ENCODE peak calls at places on chromosomes 1 and 21, in seven cellular contexts. M is heart left ventricle, V is lower leg skin, O is lower lobe of right lung, L is A549, N is keratinocyte, Q is sigmoid colon. F is an unnamed sample.

GRCh38 chr1:220119043-220119512 is 25.1 kb downstream of the IARS2 start:
- DNase-seq in L (no peak), Q (no peak), N (no peak), M (no peak), V (no peak), O (no peak), F (no peak)

GRCh38 chr1:5415621-5416020 is 576.6 kb downstream of the NPHP4 start:
- DNase-seq in L (no peak), V (no peak), M (no peak), O (no peak), Q (no peak), N (no peak), F (no peak)

GRCh38 chr1:4121834-4122512 is 221.9 kb upstream of the C1orf174 start:
- DNase-seq in Q (peak), L (no peak), N (no peak), O (no peak), V (peak), M (no peak), F (no peak)

GRCh38 chr1:16367258-16367967 is 371 bp downstream of the SZRD1 start:
- DNase-seq in M (peak), Q (peak), L (peak), N (peak), O (peak), V (peak), F (no peak)

GRCh38 chr1:246072456-246072855 is 434.6 kb downstream of the SMYD3 start:
- DNase-seq in V (no peak), N (no peak), L (no peak), O (no peak), Q (no peak), M (no peak), F (no peak)

GRCh38 chr1:9275567-9276034 is 17.1 kb upstream of the SPSB1 start:
- DNase-seq in L (no peak), V (no peak), M (no peak), Q (no peak), N (no peak), O (peak), F (peak)

GRCh38 chr1:62398377-62398776 is 38.5 kb upstream of the USP1 start:
- DNase-seq in N (no peak), Q (no peak), V (peak), L (no peak), O (no peak), M (no peak), F (no peak)

GRCh38 chr1:234691567-234691966 is 81.6 kb upstream of the IRF2BP2 start:
- DNase-seq in N (no peak), M (no peak), L (peak), Q (no peak), O (no peak), V (no peak), F (no peak)

GRCh38 chr21:14900611-14901010 is 164.2 kb downstream of the NRIP1 start:
- DNase-seq in M (no peak), O (no peak), L (no peak), Q (no peak), N (no peak), V (no peak), F (no peak)

GRCh38 chr1:34147301-34147700 is 17.7 kb downstream of the CSMD2 start:
- DNase-seq in N (no peak), M (no peak), Q (no peak), L (no peak), O (no peak), V (no peak), F (no peak)

GRCh38 chr1:38134294-38134755 is 87.7 kb upstream of the POU3F1 start:
- DNase-seq in N (no peak), V (no peak), Q (no peak), O (no peak), M (no peak), L (no peak), F (no peak)

GRCh38 chr1:43750083-43750482 is 42.7 kb downstream of the ST3GAL3 start:
- DNase-seq in Q (no peak), O (no peak), L (no peak), M (no peak), V (no peak), N (no peak), F (no peak)

GRCh38 chr1:94769551-94769950 is 50.6 kb upstream of the SLC44A3 start:
- DNase-seq in Q (no peak), M (no peak), N (no peak), L (no peak), V (no peak), O (no peak), F (no peak)

GRCh38 chr1:17360272-17360956 is 11.6 kb upstream of the PADI6 start:
- DNase-seq in O (no peak), M (no peak), V (no peak), Q (no peak), N (no peak), L (no peak), F (no peak)

GRCh38 chr1:3312894-3313578 is 141.4 kb upstream of the ARHGEF16 start:
- DNase-seq in O (peak), L (peak), Q (peak), V (peak), M (peak), N (no peak), F (peak)

GRCh38 chr1:217539510-217539909 is 91.4 kb downstream of the GPATCH2 start:
- DNase-seq in Q (no peak), N (no peak), O (no peak), L (no peak), V (no peak), M (no peak), F (no peak)

GRCh38 chr1:245549981-245550701 is 395.4 kb downstream of the KIF26B start:
- DNase-seq in Q (no peak), N (no peak), V (peak), L (no peak), O (no peak), M (no peak), F (no peak)

GRCh38 chr1:218874313-218874712 is 299.4 kb upstream of the LYPLAL1 start:
- DNase-seq in V (no peak), M (no peak), Q (no peak), L (no peak), O (no peak), N (peak), F (no peak)

GRCh38 chr1:6102227-6102845 is 56.6 kb downstream of the KCNAB2 start:
- DNase-seq in N (no peak), V (no peak), O (peak), M (peak), Q (peak), L (no peak), F (no peak)

GRCh38 chr1:2525524-2525895 is 886 bp downstream of the PANK4 start:
- DNase-seq in Q (no peak), L (no peak), V (no peak), N (no peak), O (no peak), M (no peak), F (no peak)

GRCh38 chr1:26697978-26698849 is 2.4 kb downstream of the ARID1A start:
- DNase-seq in V (peak), N (peak), Q (peak), O (peak), M (peak), L (peak), F (peak)

GRCh38 chr1:96964761-96965160 is 243.2 kb downstream of the PTBP2 start:
- DNase-seq in Q (no peak), N (no peak), O (no peak), M (no peak), V (no peak), L (no peak), F (no peak)

GRCh38 chr1:182146286-182146685 is 84.8 kb upstream of the ZNF648 start:
- DNase-seq in L (no peak), M (no peak), Q (no peak), V (no peak), O (no peak), N (no peak), F (no peak)

GRCh38 chr1:115400891-115401290 is 62.8 kb upstream of the NGF start:
- DNase-seq in M (no peak), L (no peak), V (no peak), O (no peak), N (no peak), Q (no peak), F (no peak)

GRCh38 chr1:232422901-232423300 is 207.0 kb downstream of the SIPA1L2 start:
- DNase-seq in Q (no peak), M (no peak), N (no peak), O (no peak), V (no peak), L (no peak), F (no peak)

GRCh38 chr1:196477262-196477661 is 131.0 kb downstream of the KCNT2 start:
- DNase-seq in N (no peak), M (no peak), L (no peak), Q (no peak), O (no peak), V (no peak), F (no peak)

GRCh38 chr1:41861509-41862410 is 57.0 kb downstream of the HIVEP3 start:
- DNase-seq in L (no peak), N (no peak), V (no peak), Q (no peak), O (no peak), M (no peak), F (no peak)

GRCh38 chr1:166981589-166981988 is 6.2 kb upstream of the ILDR2 start:
- DNase-seq in M (no peak), N (no peak), V (no peak), L (no peak), O (no peak), Q (no peak), F (no peak)

GRCh38 chr1:47380699-47381098 is 35.4 kb upstream of the FOXE3 start:
- DNase-seq in N (no peak), Q (no peak), V (no peak), M (no peak), L (no peak), O (no peak), F (no peak)

GRCh38 chr1:54219688-54220003 is 19.7 kb downstream of the MRPL37 start:
- DNase-seq in V (no peak), L (no peak), M (no peak), O (no peak), Q (no peak), N (no peak), F (no peak)

GRCh38 chr1:1013922-1014617 is 773 bp downstream of the ISG15 start:
- DNase-seq in N (no peak), O (no peak), V (no peak), Q (peak), M (peak), L (no peak), F (no peak)

GRCh38 chr1:8970870-8971337 is 25.2 kb downstream of the CA6 start:
- DNase-seq in O (no peak), M (no peak), N (no peak), V (no peak), L (no peak), Q (no peak), F (no peak)

GRCh38 chr1:16112558-16113555 is 39.4 kb upstream of the FAM131C start:
- DNase-seq in N (no peak), V (no peak), L (no peak), O (no peak), Q (no peak), M (peak), F (peak)

GRCh38 chr1:235997049-235997448 is 67.8 kb downstream of the NID1 start:
- DNase-seq in Q (no peak), V (no peak), M (no peak), L (no peak), N (no peak), O (no peak), F (no peak)

GRCh38 chr1:94186946-94187345 is 50.4 kb downstream of the ARHGAP29 start:
- DNase-seq in N (no peak), V (no peak), L (no peak), M (no peak), Q (no peak), O (no peak), F (no peak)

GRCh38 chr1:92085727-92086126 is 5.6 kb downstream of the BTBD8 start:
- DNase-seq in V (no peak), N (no peak), O (no peak), M (no peak), L (no peak), Q (no peak), F (no peak)

GRCh38 chr1:1260843-1261560 is 12.7 kb downstream of the UBE2J2 start:
- DNase-seq in O (no peak), V (no peak), M (peak), N (no peak), L (no peak), Q (no peak), F (no peak)

GRCh38 chr21:46080171-46081021 is 17.5 kb upstream of the COL6A2 start:
- DNase-seq in V (peak), N (no peak), L (no peak), M (peak), O (peak), Q (peak), F (no peak)

GRCh38 chr1:27935721-27936120 is 921 bp downstream of the SMPDL3B start:
- DNase-seq in N (no peak), M (no peak), Q (no peak), V (no peak), L (no peak), O (no peak), F (no peak)

GRCh38 chr1:27936370-27936769 is 1.6 kb downstream of the SMPDL3B start:
- DNase-seq in Q (no peak), M (no peak), O (no peak), L (no peak), V (no peak), N (no peak), F (no peak)

GRCh38 chr1:27938488-27938887 is 3.7 kb downstream of the SMPDL3B start:
- DNase-seq in N (no peak), L (no peak), Q (no peak), O (no peak), V (no peak), M (no peak), F (no peak)

GRCh38 chr1:27937524-27937836 is 2.7 kb downstream of the SMPDL3B start:
- DNase-seq in N (no peak), Q (no peak), M (no peak), L (no peak), V (no peak), O (no peak), F (no peak)

DNA sequence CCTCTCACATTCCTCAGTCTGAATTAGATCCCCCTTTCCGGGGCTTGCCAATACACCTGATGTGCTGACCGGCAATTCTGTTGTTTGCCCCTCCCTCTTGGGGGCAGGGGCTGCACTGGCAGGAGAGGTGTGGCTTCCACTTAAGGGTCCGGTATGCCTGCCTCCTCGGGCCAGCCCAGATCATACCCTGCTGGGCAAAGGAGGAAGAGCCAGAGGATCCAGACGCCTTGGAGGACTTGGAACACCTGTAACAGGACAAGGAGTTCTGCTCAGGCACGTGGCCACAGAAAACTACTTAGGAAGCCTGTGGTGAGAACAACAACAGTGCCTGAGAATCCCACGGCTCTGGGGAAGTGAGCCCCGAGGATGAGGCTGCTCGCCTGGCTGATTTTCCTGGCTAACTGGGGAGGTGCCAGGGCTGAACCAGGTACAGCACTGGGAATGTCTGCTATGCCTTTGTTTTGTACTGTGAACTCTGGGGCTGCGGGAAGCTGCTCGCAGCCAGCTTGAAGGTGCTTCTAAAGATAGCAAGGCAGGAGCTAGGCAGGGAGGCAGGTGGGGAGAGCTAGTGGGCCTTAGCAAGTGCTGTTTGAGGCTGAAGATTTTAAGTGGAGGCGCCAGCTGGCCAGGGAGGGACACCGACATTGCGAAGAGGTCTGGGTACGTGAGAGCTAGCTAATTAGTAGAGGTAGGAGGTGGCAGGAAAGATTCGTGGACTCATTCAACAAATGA is at the start of gene SMPDL3B:
- DNase-seq in V (no peak), M (no peak), O (peak), Q (no peak), N (no peak), L (peak), F (peak)
- H3K4me3 ChIP-seq in V (no peak), M (no peak), O (peak), Q (no peak), N (peak), L (peak), F (peak)

GRCh38 chr1:201374376-201374775 is 3.1 kb downstream of the TNNT2 start:
- DNase-seq in O (no peak), L (no peak), V (no peak), N (no peak), M (no peak), Q (no peak), F (no peak)
- H3K4me3 ChIP-seq in O (no peak), L (no peak), V (no peak), N (no peak), M (peak), Q (no peak), F (no peak)

DNA sequence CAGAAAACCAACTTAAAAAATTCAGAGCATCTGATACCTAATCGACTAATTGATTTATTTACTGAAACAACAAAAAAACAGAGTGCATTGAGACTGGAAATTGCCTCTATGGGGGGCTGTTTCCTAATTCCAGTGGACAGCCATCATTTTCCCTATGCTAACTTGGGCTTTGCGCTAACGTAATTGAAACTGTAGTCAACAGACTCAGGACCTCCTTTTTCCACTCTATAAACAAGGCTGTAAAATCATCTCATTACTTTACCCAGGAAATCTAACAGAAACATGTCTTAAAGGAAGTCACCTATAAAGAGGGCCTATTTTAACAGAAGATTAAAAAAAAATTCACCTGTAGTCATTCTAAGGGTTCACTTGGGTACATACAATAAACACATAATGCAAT is 2.1 kb downstream of the ERG start:
- DNase-seq in O (no peak), M (no peak), V (no peak), L (no peak), Q (no peak), N (no peak), F (no peak)
- H3K4me3 ChIP-seq in O (peak), M (peak), V (peak), L (no peak), Q (no peak), N (no peak), F (no peak)

GRCh38 chr1:201826830-201827229 is 2.1 kb upstream of the IPO9 start:
- DNase-seq in Q (no peak), V (no peak), L (no peak), M (no peak), O (no peak), N (no peak), F (no peak)

GRCh38 chr1:201831371-201831770 is 2.4 kb downstream of the IPO9 start:
- DNase-seq in L (no peak), Q (no peak), M (no peak), O (no peak), V (no peak), N (no peak), F (no peak)

GRCh38 chr1:201827321-201828281 is 1.4 kb upstream of the IPO9 start:
- DNase-seq in L (no peak), V (no peak), Q (no peak), O (no peak), N (no peak), M (no peak), F (no peak)

GRCh38 chr1:201828820-201829774 is at the start of gene IPO9:
- DNase-seq in L (peak), N (peak), Q (peak), M (peak), V (peak), O (peak), F (peak)

DNA sequence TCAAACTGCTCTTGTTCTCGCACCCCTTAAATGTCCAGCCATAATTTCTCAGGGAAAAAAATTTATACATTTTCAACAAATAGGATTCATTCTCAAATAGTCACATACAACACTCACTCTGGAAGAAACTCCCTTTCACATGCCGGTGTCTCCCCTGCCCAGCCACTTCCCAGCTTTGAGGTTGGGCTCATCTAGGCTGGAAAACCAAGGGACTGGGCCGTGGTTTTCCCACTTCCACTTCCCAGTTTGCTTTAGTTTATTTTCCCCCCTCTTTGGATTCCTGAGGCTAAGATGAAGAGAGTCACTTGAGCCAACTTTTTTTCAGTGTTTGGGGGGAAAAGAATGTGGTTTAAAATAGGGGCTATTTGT is 522 bp upstream of the IPO9 start:
- DNase-seq in V (no peak), L (no peak), Q (no peak), N (no peak), O (no peak), M (no peak), F (no peak)
- H3K4me3 ChIP-seq in V (no peak), L (no peak), Q (no peak), N (no peak), O (no peak), M (no peak), F (no peak)